ENCODE peak calls at places on chromosomes 1 and 21, in six cellular contexts. One of them, this sample, is unnamed.

GRCh38 chr1:59124166-59124565 is 172.7 kb upstream of the FGGY start:
- DNase-seq in upper lobe of left lung: no peak
- DNase-seq in heart left ventricle: no peak
- DNase-seq in endothelial cell of umbilical vein: no peak
- DNase-seq in ovary: no peak
- DNase-seq in uterus: no peak
- DNase-seq in this sample: no peak

GRCh38 chr1:198167436-198167934 is 10.7 kb downstream of the NEK7 start:
- DNase-seq in uterus: no peak
- DNase-seq in ovary: no peak
- DNase-seq in endothelial cell of umbilical vein: peak; percentile 70
- DNase-seq in heart left ventricle: peak; percentile 38
- DNase-seq in upper lobe of left lung: no peak
- DNase-seq in this sample: peak; percentile 41

GRCh38 chr1:236705771-236706565 is 19.7 kb downstream of the ACTN2 start:
- DNase-seq in uterus: no peak
- DNase-seq in upper lobe of left lung: no peak
- DNase-seq in heart left ventricle: no peak
- DNase-seq in endothelial cell of umbilical vein: no peak
- DNase-seq in ovary: no peak
- DNase-seq in this sample: no peak

GRCh38 chr1:224149733-224150132 is 33.3 kb upstream of the DEGS1 start:
- DNase-seq in upper lobe of left lung: no peak
- DNase-seq in endothelial cell of umbilical vein: no peak
- DNase-seq in ovary: no peak
- DNase-seq in heart left ventricle: no peak
- DNase-seq in uterus: no peak
- DNase-seq in this sample: no peak

GRCh38 chr1:28129150-28129549 is 40.7 kb upstream of the EYA3 start:
- DNase-seq in ovary: no peak
- DNase-seq in endothelial cell of umbilical vein: no peak
- DNase-seq in uterus: no peak
- DNase-seq in heart left ventricle: no peak
- DNase-seq in upper lobe of left lung: peak; percentile 48
- DNase-seq in this sample: no peak

GRCh38 chr1:222006715-222007114 is 264.8 kb upstream of the DUSP10 start:
- DNase-seq in endothelial cell of umbilical vein: no peak
- DNase-seq in heart left ventricle: no peak
- DNase-seq in ovary: no peak
- DNase-seq in upper lobe of left lung: no peak
- DNase-seq in uterus: no peak
- DNase-seq in this sample: no peak

GRCh38 chr21:33825898-33826297 is 89.7 kb downstream of the ATP5PO start:
- DNase-seq in upper lobe of left lung: no peak
- DNase-seq in uterus: peak; percentile 40
- DNase-seq in ovary: no peak
- DNase-seq in endothelial cell of umbilical vein: no peak
- DNase-seq in heart left ventricle: no peak
- DNase-seq in this sample: no peak

GRCh38 chr1:25030674-25031589 is 100.9 kb upstream of the RUNX3 start:
- DNase-seq in ovary: no peak
- DNase-seq in heart left ventricle: no peak
- DNase-seq in upper lobe of left lung: peak; percentile 41
- DNase-seq in endothelial cell of umbilical vein: no peak
- DNase-seq in uterus: no peak
- DNase-seq in this sample: peak; percentile 73

GRCh38 chr1:230084408-230085177 is 17.6 kb downstream of the GALNT2 start:
- DNase-seq in heart left ventricle: peak; percentile 75
- DNase-seq in endothelial cell of umbilical vein: peak; percentile 75
- DNase-seq in uterus: no peak
- DNase-seq in ovary: peak; percentile 55
- DNase-seq in upper lobe of left lung: peak; percentile 68
- DNase-seq in this sample: no peak

GRCh38 chr1:240033406-240033805 is 58.3 kb upstream of the FMN2 start:
- DNase-seq in upper lobe of left lung: no peak
- DNase-seq in uterus: no peak
- DNase-seq in ovary: no peak
- DNase-seq in endothelial cell of umbilical vein: no peak
- DNase-seq in heart left ventricle: no peak
- DNase-seq in this sample: no peak

GRCh38 chr21:46071082-46071481 is 26.8 kb upstream of the COL6A2 start:
- DNase-seq in endothelial cell of umbilical vein: no peak
- DNase-seq in uterus: peak; percentile 8
- DNase-seq in ovary: no peak
- DNase-seq in upper lobe of left lung: no peak
- DNase-seq in heart left ventricle: peak; percentile 14
- DNase-seq in this sample: no peak

GRCh38 chr1:175197536-175197935 is 5.0 kb upstream of the KIAA0040 start:
- DNase-seq in heart left ventricle: no peak
- DNase-seq in uterus: no peak
- DNase-seq in upper lobe of left lung: no peak
- DNase-seq in ovary: no peak
- DNase-seq in endothelial cell of umbilical vein: peak; percentile 87
- DNase-seq in this sample: no peak

GRCh38 chr1:231841616-231842344 is 215.2 kb downstream of the DISC1 start:
- DNase-seq in uterus: no peak
- DNase-seq in heart left ventricle: no peak
- DNase-seq in upper lobe of left lung: no peak
- DNase-seq in ovary: no peak
- DNase-seq in endothelial cell of umbilical vein: no peak
- DNase-seq in this sample: no peak

DNA sequence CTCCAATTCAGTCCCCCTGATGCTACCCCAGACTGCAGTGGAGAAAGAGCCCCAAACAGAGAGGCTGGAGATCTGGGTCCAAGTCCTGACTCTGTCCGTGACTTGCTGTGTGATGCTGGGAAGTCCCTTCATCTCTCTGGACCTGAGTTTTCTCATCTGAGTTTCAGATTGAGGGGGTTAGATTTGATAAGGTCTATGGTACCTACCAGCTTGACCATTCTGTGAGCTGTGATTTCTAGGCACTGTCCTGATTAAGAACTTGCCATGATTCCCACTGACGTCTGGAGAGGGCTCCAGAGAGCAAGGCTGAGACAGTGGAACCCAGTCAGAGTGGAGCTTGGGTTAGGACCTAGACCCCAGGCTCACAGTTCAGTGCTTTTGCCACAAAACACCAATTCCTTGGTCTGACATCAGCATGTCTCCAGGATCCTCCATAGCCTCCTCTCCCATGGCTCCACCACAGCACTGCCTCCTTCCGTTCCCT is 43.8 kb upstream of the DMBX1 start:
- DNase-seq in endothelial cell of umbilical vein: no peak
- DNase-seq in ovary: no peak
- DNase-seq in uterus: no peak
- DNase-seq in upper lobe of left lung: no peak
- DNase-seq in heart left ventricle: no peak
- DNase-seq in this sample: no peak
- TF ChIP-seq CTCF in endothelial cell of umbilical vein: no peak
- TF ChIP-seq CTCF in ovary: no peak
- TF ChIP-seq CTCF in uterus: no peak
- TF ChIP-seq CTCF in upper lobe of left lung: no peak
- TF ChIP-seq CTCF in heart left ventricle: no peak
- TF ChIP-seq CTCF in this sample: no peak

GRCh38 chr1:2474933-2475371 is 1.1 kb upstream of the PLCH2 start:
- DNase-seq in endothelial cell of umbilical vein: no peak
- DNase-seq in uterus: no peak
- DNase-seq in upper lobe of left lung: no peak
- DNase-seq in ovary: no peak
- DNase-seq in heart left ventricle: no peak
- DNase-seq in this sample: no peak

GRCh38 chr1:2475571-2475970 is 518 bp upstream of the PLCH2 start:
- DNase-seq in heart left ventricle: no peak
- DNase-seq in uterus: no peak
- DNase-seq in upper lobe of left lung: no peak
- DNase-seq in endothelial cell of umbilical vein: no peak
- DNase-seq in ovary: no peak
- DNase-seq in this sample: no peak

GRCh38 chr1:2472561-2473166 is 3.4 kb upstream of the PLCH2 start:
- DNase-seq in upper lobe of left lung: no peak
- DNase-seq in ovary: no peak
- DNase-seq in heart left ventricle: no peak
- DNase-seq in uterus: no peak
- DNase-seq in endothelial cell of umbilical vein: no peak
- DNase-seq in this sample: no peak

GRCh38 chr1:2473198-2473597 is 2.9 kb upstream of the PLCH2 start:
- DNase-seq in endothelial cell of umbilical vein: no peak
- DNase-seq in upper lobe of left lung: no peak
- DNase-seq in ovary: no peak
- DNase-seq in uterus: no peak
- DNase-seq in heart left ventricle: no peak
- DNase-seq in this sample: no peak

GRCh38 chr1:2474104-2474787 is 1.8 kb upstream of the PLCH2 start:
- DNase-seq in heart left ventricle: no peak
- DNase-seq in upper lobe of left lung: no peak
- DNase-seq in endothelial cell of umbilical vein: no peak
- DNase-seq in ovary: no peak
- DNase-seq in uterus: no peak
- DNase-seq in this sample: no peak
- H3K27me3 ChIP-seq in heart left ventricle: no peaks in the 10 kb centered on the region
- H3K27me3 ChIP-seq in upper lobe of left lung: no peaks in the 10 kb centered on the region
- H3K27me3 ChIP-seq in endothelial cell of umbilical vein: no peaks in the 10 kb centered on the region
- H3K27me3 ChIP-seq in ovary: no peaks in the 10 kb centered on the region
- H3K27me3 ChIP-seq in uterus: no peaks in the 10 kb centered on the region
- H3K27me3 ChIP-seq in this sample: no peaks in the 10 kb centered on the region

DNA sequence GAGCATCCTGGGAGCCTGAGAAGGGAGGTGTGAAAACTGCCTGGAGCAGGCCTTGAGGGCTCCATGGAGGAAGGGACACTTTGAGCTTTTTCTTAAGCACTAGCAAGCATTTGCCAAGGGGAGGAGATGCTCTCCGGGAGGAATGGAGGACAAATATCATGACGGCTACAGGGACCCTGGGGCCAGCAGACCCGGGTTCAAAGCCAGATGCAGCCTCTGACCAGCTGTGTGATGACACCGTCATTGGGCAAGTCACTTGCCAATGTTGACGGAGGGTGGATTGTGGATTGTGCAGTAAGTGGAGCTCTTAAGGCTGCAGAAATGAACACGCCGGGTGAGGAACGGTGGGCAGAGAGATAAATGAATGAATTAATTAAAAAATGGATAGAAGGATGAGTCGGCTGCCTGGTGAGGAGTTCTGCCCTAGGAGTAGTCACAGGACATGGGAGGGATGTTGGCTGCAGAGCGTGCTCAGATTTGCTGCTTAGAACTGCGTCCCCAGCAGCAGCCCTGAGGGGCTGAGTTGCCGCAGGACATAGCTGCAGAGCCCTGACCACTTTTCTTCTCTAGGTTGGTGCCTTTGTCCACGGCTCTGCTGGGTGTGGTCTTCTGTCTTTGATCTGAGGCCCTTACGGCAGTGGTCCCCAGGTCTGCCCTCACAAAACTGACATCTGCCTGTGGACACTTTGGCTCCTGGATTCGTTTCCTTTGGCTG is 507.6 kb downstream of the NPHP4 start:
- DNase-seq in endothelial cell of umbilical vein: no peak
- DNase-seq in uterus: no peak
- DNase-seq in ovary: no peak
- DNase-seq in heart left ventricle: no peak
- DNase-seq in upper lobe of left lung: no peak
- DNase-seq in this sample: no peak
- H3K9me3 ChIP-seq in endothelial cell of umbilical vein: peaks cover 8% of the 10 kb centered on the region
- H3K9me3 ChIP-seq in uterus: no peaks in the 10 kb centered on the region
- H3K9me3 ChIP-seq in ovary: no peaks in the 10 kb centered on the region
- H3K9me3 ChIP-seq in heart left ventricle: no peaks in the 10 kb centered on the region
- H3K9me3 ChIP-seq in upper lobe of left lung: no peaks in the 10 kb centered on the region
- H3K9me3 ChIP-seq in this sample: no peaks in the 10 kb centered on the region

DNA sequence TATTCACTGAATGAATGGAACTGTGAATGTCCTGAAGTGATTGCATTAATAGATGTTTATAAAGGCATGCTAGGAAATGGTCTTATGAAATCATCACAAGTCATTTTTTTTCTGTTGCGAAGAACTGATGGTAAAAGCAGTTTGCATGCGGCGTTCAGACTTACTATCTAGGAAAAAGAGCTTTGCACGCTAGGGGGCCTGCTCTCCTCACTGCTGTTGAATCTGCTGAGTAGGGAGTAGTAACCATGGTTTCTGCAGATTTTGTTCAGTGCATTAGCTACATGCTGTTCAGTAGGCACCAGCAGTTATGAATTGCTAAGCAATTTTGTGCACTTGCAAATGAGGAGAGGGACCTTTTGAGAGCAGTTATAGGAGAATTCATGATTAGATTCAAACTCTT is 57.9 kb downstream of the CENPF start:
- DNase-seq in heart left ventricle: no peak
- DNase-seq in upper lobe of left lung: no peak
- DNase-seq in ovary: peak; percentile 58
- DNase-seq in endothelial cell of umbilical vein: peak; percentile 33
- DNase-seq in uterus: peak; percentile 21
- DNase-seq in this sample: no peak
- TF ChIP-seq CTCF in heart left ventricle: peak; percentile 43
- TF ChIP-seq CTCF in upper lobe of left lung: no peak
- TF ChIP-seq CTCF in ovary: no peak
- TF ChIP-seq CTCF in endothelial cell of umbilical vein: peak; percentile 24
- TF ChIP-seq CTCF in uterus: no peak
- TF ChIP-seq CTCF in this sample: no peak

GRCh38 chr1:36773827-36774541 is 260.3 kb downstream of the GRIK3 start:
- DNase-seq in ovary: no peak
- DNase-seq in upper lobe of left lung: no peak
- DNase-seq in endothelial cell of umbilical vein: no peak
- DNase-seq in uterus: no peak
- DNase-seq in heart left ventricle: no peak
- DNase-seq in this sample: no peak
- H3K27me3 ChIP-seq in ovary: no peaks in the 10 kb centered on the region
- H3K27me3 ChIP-seq in upper lobe of left lung: peaks cover 3% of the 10 kb centered on the region
- H3K27me3 ChIP-seq in endothelial cell of umbilical vein: peaks cover 13% of the 10 kb centered on the region
- H3K27me3 ChIP-seq in uterus: no peaks in the 10 kb centered on the region
- H3K27me3 ChIP-seq in heart left ventricle: peaks cover 7% of the 10 kb centered on the region
- H3K27me3 ChIP-seq in this sample: no peaks in the 10 kb centered on the region

DNA sequence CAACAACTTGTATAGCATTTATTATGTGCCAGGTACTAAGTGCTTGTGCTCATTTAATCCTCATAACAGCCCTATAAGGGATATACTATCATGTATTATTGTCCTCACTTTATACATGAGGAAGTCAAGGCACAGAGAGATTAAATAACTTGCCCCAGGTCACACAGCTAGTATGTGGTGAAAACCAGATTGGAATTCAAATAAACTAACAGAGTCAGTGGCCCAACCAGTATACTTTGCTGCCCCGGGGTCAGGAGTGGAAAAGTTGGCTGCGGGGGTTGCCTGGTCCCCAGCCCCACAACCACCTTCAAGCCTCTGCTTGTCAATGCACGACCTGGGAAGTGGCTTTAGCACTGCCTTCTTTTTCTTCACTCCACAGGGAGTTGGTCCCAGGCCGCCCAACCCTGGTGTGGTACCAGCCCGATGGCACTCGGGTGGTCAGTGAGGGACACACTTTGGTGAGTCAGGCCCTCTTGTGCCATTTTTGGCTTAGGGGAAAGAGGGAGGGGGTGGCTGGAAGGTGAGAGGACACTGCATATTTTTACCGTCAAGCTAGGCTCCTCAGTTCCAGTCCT is 2.5 kb downstream of the ADAM15 start:
- DNase-seq in heart left ventricle: no peak
- DNase-seq in uterus: no peak
- DNase-seq in upper lobe of left lung: no peak
- DNase-seq in endothelial cell of umbilical vein: no peak
- DNase-seq in ovary: no peak
- DNase-seq in this sample: no peak
- H3K9me3 ChIP-seq in heart left ventricle: no peaks in the 10 kb centered on the region
- H3K9me3 ChIP-seq in uterus: no peaks in the 10 kb centered on the region
- H3K9me3 ChIP-seq in upper lobe of left lung: no peaks in the 10 kb centered on the region
- H3K9me3 ChIP-seq in endothelial cell of umbilical vein: no peaks in the 10 kb centered on the region
- H3K9me3 ChIP-seq in ovary: no peaks in the 10 kb centered on the region
- H3K9me3 ChIP-seq in this sample: no peaks in the 10 kb centered on the region